ENCODE peak calls at places on chromosomes 5 and 9, in six cellular contexts. U, E, F, C, H and T are unnamed samples.

GRCh38 chr5:156824800-156825199 is 25.3 kb upstream of the PPP1R2B start:
- DNase-seq in U (no peak), E (no peak), F (no peak), C (no peak), H (peak; percentile 80), T (peak; percentile 23)

GRCh38 chr9:119974026-119974425 is 604.8 kb upstream of the BRINP1 start:
- DNase-seq in U (no peak), E (no peak), F (no peak), C (no peak), H (no peak), T (no peak)

GRCh38 chr9:119432428-119432827 is 63.2 kb upstream of the BRINP1 start:
- DNase-seq in U (no peak), E (no peak), F (no peak), C (no peak), H (no peak), T (no peak)

GRCh38 chr5:133846478-133847226 is 121.8 kb downstream of the C5orf15 start:
- DNase-seq in U (no peak), E (no peak), F (no peak), C (no peak), H (no peak), T (no peak)

GRCh38 chr9:126874546-126875314 is 14.3 kb downstream of the ZBTB34 start:
- DNase-seq in U (peak; percentile 36), E (no peak), F (no peak), C (no peak), H (no peak), T (peak; percentile 29)

GRCh38 chr5:133668458-133668857 is 56.1 kb upstream of the FSTL4 start:
- DNase-seq in U (no peak), E (no peak), F (no peak), C (no peak), H (no peak), T (no peak)

GRCh38 chr5:117160361-117160760 is 585.7 kb upstream of the SEMA6A start:
- DNase-seq in U (no peak), E (no peak), F (no peak), C (no peak), H (no peak), T (no peak)

GRCh38 chr5:180739271-180739670 is 587 bp downstream of the OR2Y1 start:
- DNase-seq in U (no peak), E (no peak), F (no peak), C (no peak), H (no peak), T (no peak)

GRCh38 chr5:175516933-175517823 is 38.8 kb downstream of the SFXN1 start:
- DNase-seq in U (no peak), E (no peak), F (no peak), C (no peak), H (no peak), T (no peak)

GRCh38 chr9:110141118-110141797 is 66.7 kb downstream of the C9orf152 start:
- DNase-seq in U (peak; percentile 70), E (peak; percentile 51), F (no peak), C (peak; percentile 43), H (no peak), T (peak; percentile 62)

GRCh38 chr9:83167126-83167525 is 104.2 kb upstream of the RASEF start:
- DNase-seq in U (peak; percentile 48), E (no peak), F (no peak), C (peak; percentile 39), H (no peak), T (no peak)

GRCh38 chr9:128383007-128383753 is 12.0 kb downstream of the URM1 start:
- DNase-seq in U (no peak), E (no peak), F (no peak), C (no peak), H (no peak), T (no peak)

GRCh38 chr5:133820516-133820915 is 147.9 kb downstream of the C5orf15 start:
- DNase-seq in U (no peak), E (no peak), F (no peak), C (no peak), H (no peak), T (no peak)

GRCh38 chr5:38832810-38833209 is 13.0 kb upstream of the OSMR start:
- DNase-seq in U (no peak), E (no peak), F (no peak), C (no peak), H (no peak), T (no peak)

GRCh38 chr5:36236801-36237200 is 4.9 kb downstream of the NADK2 start:
- DNase-seq in U (no peak), E (no peak), F (no peak), C (no peak), H (no peak), T (no peak)

GRCh38 chr5:172437445-172438303 is 16.7 kb downstream of the SH3PXD2B start:
- DNase-seq in U (peak; percentile 81), E (peak; percentile 84), F (peak; percentile 63), C (peak; percentile 81), H (no peak), T (peak; percentile 98)

DNA sequence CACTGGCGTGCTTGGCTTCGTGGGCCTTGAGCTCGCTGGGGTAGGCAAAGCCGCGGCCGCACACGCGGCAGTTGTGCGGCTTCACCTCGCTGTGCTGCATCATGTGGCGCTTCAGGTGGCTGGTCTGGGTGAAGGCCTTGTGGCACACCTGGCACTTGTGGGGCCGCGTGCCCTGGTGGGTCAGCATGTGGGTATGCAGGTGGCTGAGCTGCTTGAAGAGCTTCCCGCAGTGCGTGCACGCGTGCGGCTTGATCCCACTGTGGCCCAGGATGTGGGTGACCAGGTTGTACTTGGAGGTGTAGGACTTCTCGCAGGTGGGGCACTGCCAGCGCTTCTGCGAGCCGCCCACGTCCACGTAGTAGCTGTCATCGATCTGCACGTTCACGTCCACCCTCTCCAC is 46.8 kb downstream of the ZNF366 start:
- DNase-seq in U (no peak), E (no peak), F (no peak), C (no peak), H (no peak), T (no peak)
- H3K27ac ChIP-seq in U (no peak overlapping the region), E (no peak overlapping the region), F (no peak overlapping the region), C (no peak overlapping the region), H (no peak overlapping the region), T (no peak overlapping the region)

DNA sequence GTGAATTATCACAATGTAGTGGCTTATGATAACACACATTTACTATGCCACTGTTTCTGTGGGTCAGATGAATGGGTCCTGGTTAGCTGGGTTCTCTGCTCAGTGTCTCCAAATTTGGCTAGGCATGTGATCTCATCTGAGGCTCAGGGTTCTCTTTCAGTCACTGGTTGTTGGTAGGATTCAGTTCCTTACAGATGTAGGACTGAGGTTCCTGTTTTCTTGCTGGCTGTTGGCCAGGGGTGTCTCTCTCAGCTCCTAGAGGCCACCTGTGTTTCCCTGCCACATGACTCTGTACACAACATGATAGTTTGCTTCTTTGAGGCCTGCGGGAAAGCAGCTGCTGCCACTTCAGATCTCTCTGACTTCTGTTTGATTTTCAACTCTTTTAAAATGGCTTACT is 7.1 kb downstream of the NFX1 start:
- DNase-seq in U (no peak), E (peak; percentile 59), F (peak; percentile 29), C (peak; percentile 54), H (no peak), T (peak; percentile 60)
- H3K4me3 ChIP-seq in U (no peak overlapping the region), E (no peak overlapping the region), F (peak overlapping the region; percentile 5), C (no peak overlapping the region), H (no peak overlapping the region), T (no peak overlapping the region)

DNA sequence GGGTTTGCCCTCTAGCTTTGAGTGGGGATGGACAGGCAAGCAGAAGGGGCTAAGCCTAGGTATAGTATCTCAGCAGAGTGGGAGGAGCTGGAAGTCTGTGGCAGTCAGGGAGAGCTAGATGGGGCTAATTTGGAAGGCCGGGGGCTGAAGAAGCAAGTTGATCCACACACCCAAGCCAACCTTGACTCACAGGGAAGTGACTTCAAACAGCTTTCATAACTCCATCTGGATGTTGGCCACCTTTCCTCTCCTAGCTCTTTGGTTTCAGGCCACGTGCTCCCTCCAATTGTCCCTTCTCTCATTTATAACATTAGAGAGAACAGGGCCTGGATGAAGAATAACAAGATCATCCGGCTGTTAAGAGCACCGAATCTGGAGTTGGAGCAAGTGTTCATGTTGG is 36.8 kb downstream of the EGR1 start:
- DNase-seq in U (no peak), E (no peak), F (no peak), C (no peak), H (no peak), T (no peak)
- H3K27ac ChIP-seq in U (no peak overlapping the region), E (no peak overlapping the region), F (no peak overlapping the region), C (no peak overlapping the region), H (no peak overlapping the region), T (no peak overlapping the region)

GRCh38 chr5:115194671-115195070 is 25.0 kb upstream of the TRIM36 start:
- DNase-seq in U (no peak), E (no peak), F (no peak), C (peak; percentile 77), H (no peak), T (no peak)
- H3K4me3 ChIP-seq in U (no peak overlapping the region), E (no peak overlapping the region), F (no peak overlapping the region), C (no peak overlapping the region), H (no peak overlapping the region), T (no peak overlapping the region)

GRCh38 chr5:147986134-147986757 is 77.5 kb upstream of the SPINK5 start:
- DNase-seq in U (no peak), E (no peak), F (no peak), C (no peak), H (no peak), T (no peak)

GRCh38 chr5:147985593-147985992 is 78.2 kb upstream of the SPINK5 start:
- DNase-seq in U (no peak), E (no peak), F (no peak), C (no peak), H (no peak), T (no peak)

GRCh38 chr5:147989977-147990376 is 73.8 kb upstream of the SPINK5 start:
- DNase-seq in U (no peak), E (no peak), F (no peak), C (no peak), H (no peak), T (no peak)

DNA sequence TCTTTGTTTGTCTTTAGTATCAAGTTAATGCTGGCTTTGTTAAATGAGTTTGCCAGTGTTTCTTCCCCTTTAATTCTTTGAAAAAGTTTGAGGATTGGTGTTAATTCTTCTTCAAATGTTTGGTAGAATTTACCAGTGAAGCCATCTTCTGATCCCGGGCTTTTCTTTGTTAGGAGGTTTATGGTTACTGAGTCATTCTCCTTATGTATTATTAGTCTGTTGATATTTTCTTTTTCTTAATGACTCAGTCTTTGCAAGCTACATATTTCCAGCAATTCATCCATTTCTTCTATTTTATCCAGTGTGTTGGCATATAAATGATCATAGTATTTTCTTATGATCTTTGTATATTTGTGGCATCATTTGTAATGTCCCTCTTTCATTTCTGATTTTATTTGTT is 74.5 kb upstream of the SPINK5 start:
- DNase-seq in U (no peak), E (no peak), F (no peak), C (no peak), H (no peak), T (no peak)
- H3K27ac ChIP-seq in U (no peak overlapping the region), E (no peak overlapping the region), F (no peak overlapping the region), C (no peak overlapping the region), H (no peak overlapping the region), T (no peak overlapping the region)

GRCh38 chr9:107734231-107735014 is 244.9 kb upstream of the KLF4 start:
- DNase-seq in U (no peak), E (peak; percentile 43), F (peak; percentile 31), C (no peak), H (no peak), T (peak; percentile 72)
- H3K4me3 ChIP-seq in U (no peak overlapping the region), E (no peak overlapping the region), F (no peak overlapping the region), C (no peak overlapping the region), H (no peak overlapping the region), T (no peak overlapping the region)